ENCODE peak calls at places on chromosomes 6 and 20, in five cellular contexts. One of them, this sample, is unnamed.

GRCh38 chr6:106087548-106088325 is 1.6 kb downstream of the PRDM1 start:
- DNase-seq in LoVo: no peak
- DNase-seq in nephron progenitor cell: no peak
- DNase-seq in ovary: peak
- DNase-seq in thyroid gland: no peak
- DNase-seq in this sample: no peak

GRCh38 chr6:26268659-26269402 is 96.2 kb upstream of the BTN3A2 start:
- DNase-seq in LoVo: peak
- DNase-seq in thyroid gland: no peak
- DNase-seq in nephron progenitor cell: peak
- DNase-seq in ovary: no peak
- DNase-seq in this sample: no peak

GRCh38 chr6:37243131-37243815 is 14.3 kb upstream of the TBC1D22B start:
- DNase-seq in thyroid gland: no peak
- DNase-seq in LoVo: no peak
- DNase-seq in nephron progenitor cell: no peak
- DNase-seq in ovary: no peak
- DNase-seq in this sample: no peak

GRCh38 chr6:107459283-107460073 is at the start of gene PDSS2:
- DNase-seq in ovary: peak
- DNase-seq in LoVo: peak
- DNase-seq in nephron progenitor cell: peak
- DNase-seq in thyroid gland: peak
- DNase-seq in this sample: peak

GRCh38 chr6:33156561-33156960 is 35.7 kb downstream of the COL11A2 start:
- DNase-seq in ovary: no peak
- DNase-seq in nephron progenitor cell: no peak
- DNase-seq in thyroid gland: no peak
- DNase-seq in LoVo: no peak
- DNase-seq in this sample: no peak

GRCh38 chr6:127834136-127834535 is 66.7 kb downstream of the THEMIS start:
- DNase-seq in LoVo: no peak
- DNase-seq in nephron progenitor cell: no peak
- DNase-seq in ovary: no peak
- DNase-seq in thyroid gland: no peak
- DNase-seq in this sample: no peak

GRCh38 chr6:37699138-37699766 is 1.6 kb upstream of the MDGA1 start:
- DNase-seq in thyroid gland: no peak
- DNase-seq in LoVo: no peak
- DNase-seq in nephron progenitor cell: no peak
- DNase-seq in ovary: no peak
- DNase-seq in this sample: no peak

GRCh38 chr6:66103354-66103753 is 396.3 kb upstream of the EYS start:
- DNase-seq in thyroid gland: no peak
- DNase-seq in nephron progenitor cell: no peak
- DNase-seq in LoVo: no peak
- DNase-seq in ovary: no peak
- DNase-seq in this sample: no peak

GRCh38 chr6:28522594-28523557 is 2.8 kb upstream of the GPX5 start:
- DNase-seq in LoVo: no peak
- DNase-seq in thyroid gland: no peak
- DNase-seq in ovary: no peak
- DNase-seq in nephron progenitor cell: no peak
- DNase-seq in this sample: no peak

GRCh38 chr6:71544028-71544427 is 255.4 kb downstream of the OGFRL1 start:
- DNase-seq in LoVo: no peak
- DNase-seq in nephron progenitor cell: no peak
- DNase-seq in thyroid gland: no peak
- DNase-seq in ovary: no peak
- DNase-seq in this sample: no peak

GRCh38 chr20:41509801-41510200 is 108.4 kb downstream of the CHD6 start:
- DNase-seq in thyroid gland: peak
- DNase-seq in nephron progenitor cell: no peak
- DNase-seq in ovary: peak
- DNase-seq in LoVo: no peak
- DNase-seq in this sample: no peak

GRCh38 chr20:61685462-61685861 is 380.2 kb downstream of the TAF4 start:
- DNase-seq in ovary: no peak
- DNase-seq in LoVo: no peak
- DNase-seq in nephron progenitor cell: no peak
- DNase-seq in thyroid gland: no peak
- DNase-seq in this sample: no peak

GRCh38 chr6:7241160-7241559 is 71.8 kb downstream of the SSR1 start:
- DNase-seq in ovary: no peak
- DNase-seq in nephron progenitor cell: no peak
- DNase-seq in thyroid gland: no peak
- DNase-seq in LoVo: no peak
- DNase-seq in this sample: no peak

GRCh38 chr6:710601-711571 is 17.9 kb upstream of the EXOC2 start:
- DNase-seq in nephron progenitor cell: peak
- DNase-seq in ovary: peak
- DNase-seq in LoVo: peak
- DNase-seq in thyroid gland: peak
- DNase-seq in this sample: peak

GRCh38 chr6:3244003-3244831 is 14.5 kb upstream of the PSMG4 start:
- DNase-seq in LoVo: no peak
- DNase-seq in nephron progenitor cell: no peak
- DNase-seq in ovary: no peak
- DNase-seq in thyroid gland: peak
- DNase-seq in this sample: no peak

GRCh38 chr20:50297498-50298348 is 107.1 kb downstream of the CEBPB start:
- DNase-seq in thyroid gland: no peak
- DNase-seq in LoVo: no peak
- DNase-seq in ovary: no peak
- DNase-seq in nephron progenitor cell: no peak
- DNase-seq in this sample: no peak

GRCh38 chr20:36754656-36755222 is 8.8 kb upstream of the NDRG3 start:
- DNase-seq in ovary: peak
- DNase-seq in thyroid gland: peak
- DNase-seq in LoVo: peak
- DNase-seq in nephron progenitor cell: peak
- DNase-seq in this sample: no peak

GRCh38 chr6:43673444-43674063 is 14.0 kb downstream of the MRPS18A start:
- DNase-seq in nephron progenitor cell: peak
- DNase-seq in ovary: no peak
- DNase-seq in thyroid gland: no peak
- DNase-seq in LoVo: no peak
- DNase-seq in this sample: peak

GRCh38 chr6:89840538-89840937 is 10.9 kb downstream of the CASP8AP2 start:
- DNase-seq in ovary: no peak
- DNase-seq in thyroid gland: no peak
- DNase-seq in LoVo: no peak
- DNase-seq in nephron progenitor cell: no peak
- DNase-seq in this sample: no peak

GRCh38 chr6:115896538-115897129 is 164.1 kb downstream of the FRK start:
- DNase-seq in nephron progenitor cell: peak
- DNase-seq in LoVo: peak
- DNase-seq in thyroid gland: no peak
- DNase-seq in ovary: no peak
- DNase-seq in this sample: no peak

GRCh38 chr20:1619861-1620444 is at the start of gene SIRPB1:
- DNase-seq in LoVo: no peak
- DNase-seq in thyroid gland: no peak
- DNase-seq in ovary: no peak
- DNase-seq in nephron progenitor cell: no peak
- DNase-seq in this sample: no peak

GRCh38 chr6:47258724-47259347 is 50.9 kb downstream of the TNFRSF21 start:
- DNase-seq in nephron progenitor cell: no peak
- DNase-seq in thyroid gland: no peak
- DNase-seq in ovary: no peak
- DNase-seq in LoVo: no peak
- DNase-seq in this sample: no peak

GRCh38 chr6:41055149-41055548 is 2.1 kb downstream of the APOBEC2 start:
- DNase-seq in thyroid gland: no peak
- DNase-seq in ovary: no peak
- DNase-seq in nephron progenitor cell: no peak
- DNase-seq in LoVo: no peak
- DNase-seq in this sample: no peak

GRCh38 chr6:27178001-27178730 is 69.3 kb upstream of the PRSS16 start:
- DNase-seq in ovary: peak
- DNase-seq in LoVo: peak
- DNase-seq in nephron progenitor cell: peak
- DNase-seq in thyroid gland: peak
- DNase-seq in this sample: no peak

GRCh38 chr6:81727876-81728517 is 24.5 kb downstream of the TENT5A start:
- DNase-seq in thyroid gland: no peak
- DNase-seq in nephron progenitor cell: no peak
- DNase-seq in ovary: no peak
- DNase-seq in LoVo: no peak
- DNase-seq in this sample: no peak

GRCh38 chr6:24960991-24961475 is 25.3 kb upstream of the RIPOR2 start:
- DNase-seq in thyroid gland: no peak
- DNase-seq in LoVo: peak
- DNase-seq in nephron progenitor cell: no peak
- DNase-seq in ovary: no peak
- DNase-seq in this sample: no peak

GRCh38 chr20:17721802-17722486 is 22.2 kb downstream of the BANF2 start:
- DNase-seq in ovary: no peak
- DNase-seq in nephron progenitor cell: no peak
- DNase-seq in LoVo: peak
- DNase-seq in thyroid gland: no peak
- DNase-seq in this sample: no peak

GRCh38 chr6:94052754-94053153 is 633.4 kb upstream of the EPHA7 start:
- DNase-seq in nephron progenitor cell: no peak
- DNase-seq in LoVo: no peak
- DNase-seq in thyroid gland: no peak
- DNase-seq in ovary: no peak
- DNase-seq in this sample: no peak

This sample was measured in anterior cingulate cortex.